ENCODE peak calls at places on chromosomes 5 and 9, in six cellular contexts. E is lower lobe of right lung, O is left ventricle myocardium inferior, X is spleen, L is heart right ventricle, S is keratinocyte. I is an unnamed sample. For H3K4me1, the result is how much of the 10 kb centered on the place peaks cover.

GRCh38 chr5:72465068-72465467 is 42.1 kb downstream of the ZNF366 start:
- DNase-seq in S (no peak), L (no peak), X (no peak), E (no peak), O (no peak), I (no peak)

GRCh38 chr9:129591916-129592315 is 29.0 kb downstream of the C9orf50 start:
- DNase-seq in L (no peak), E (no peak), S (no peak), O (no peak), X (no peak), I (no peak)

GRCh38 chr5:149581192-149581861 is at the start of gene ARHGEF37:
- DNase-seq in S (no peak), E (peak), X (peak), O (peak), L (peak), I (peak)

GRCh38 chr5:16787278-16787677 is 148.8 kb downstream of the MYO10 start:
- DNase-seq in O (no peak), S (no peak), X (no peak), E (no peak), L (no peak), I (no peak)

GRCh38 chr5:10632110-10632903 is 68.4 kb downstream of the ANKRD33B start:
- DNase-seq in L (no peak), X (peak), O (no peak), E (no peak), S (no peak), I (no peak)

GRCh38 chr9:84670106-84670800 is 724 bp downstream of the NTRK2 start:
- DNase-seq in E (no peak), L (no peak), X (peak), O (peak), S (no peak), I (no peak)

GRCh38 chr9:120715331-120715924 is 1.2 kb upstream of the MEGF9 start:
- DNase-seq in L (peak), S (no peak), X (peak), O (peak), E (no peak), I (no peak)

GRCh38 chr9:75265525-75265972 is 177.2 kb downstream of the OSTF1 start:
- DNase-seq in L (peak), E (no peak), O (no peak), X (no peak), S (no peak), I (peak)

GRCh38 chr9:38372685-38373619 is 19.6 kb upstream of the ALDH1B1 start:
- DNase-seq in E (no peak), X (no peak), L (no peak), O (no peak), S (no peak), I (no peak)

GRCh38 chr5:77630246-77631165 is 8.0 kb downstream of the OTP start:
- DNase-seq in O (no peak), L (no peak), X (peak), E (peak), S (no peak), I (no peak)

GRCh38 chr5:61637566-61637965 is 305.5 kb downstream of the ZSWIM6 start:
- DNase-seq in X (no peak), L (no peak), E (no peak), O (no peak), S (no peak), I (no peak)

DNA sequence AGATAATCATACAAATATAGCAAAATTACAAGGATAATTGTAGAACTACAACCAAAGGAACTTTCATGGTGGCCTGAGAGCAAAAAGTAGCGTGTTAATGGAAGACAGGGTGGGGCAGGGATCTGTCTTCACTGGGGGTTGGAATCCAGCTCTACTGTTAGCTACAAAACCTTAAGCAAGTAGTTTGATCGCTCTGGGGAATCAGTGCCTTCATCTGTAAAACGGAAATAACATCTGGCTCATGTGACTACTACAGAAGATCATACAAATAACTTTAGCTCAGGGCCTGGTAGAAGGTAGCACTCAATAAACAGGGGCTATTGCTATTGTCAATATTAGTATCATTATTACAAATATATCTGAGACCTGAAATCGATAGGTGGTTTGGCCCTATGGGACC is 40.4 kb downstream of the ZNF608 start:
- DNase-seq in X (no peak), S (no peak), O (no peak), E (no peak), L (no peak), I (no peak)
- H3K4me1 ChIP-seq in X (under half), S (under half), O (half or more), E (under half), L (half or more), I (under half)

GRCh38 chr9:132011896-132012295 is 67.8 kb downstream of the MED27 start:
- DNase-seq in X (no peak), S (no peak), O (no peak), E (no peak), L (no peak), I (no peak)
- H3K4me3 ChIP-seq in X (no peak), S (no peak), O (no peak), E (no peak), L (no peak), I (no peak)

GRCh38 chr5:74122175-74122574 is 496.2 kb downstream of the ARHGEF28 start:
- DNase-seq in O (no peak), X (no peak), S (no peak), E (no peak), L (no peak), I (no peak)

GRCh38 chr5:74126294-74126693 is 500.3 kb downstream of the ARHGEF28 start:
- DNase-seq in O (no peak), E (no peak), L (no peak), X (no peak), S (no peak), I (no peak)

GRCh38 chr5:74122979-74123575 is 497.1 kb downstream of the ARHGEF28 start:
- DNase-seq in O (no peak), E (no peak), L (no peak), S (no peak), X (no peak), I (no peak)

GRCh38 chr5:74123928-74124327 is 497.9 kb downstream of the ARHGEF28 start:
- DNase-seq in L (no peak), S (no peak), X (no peak), O (no peak), E (no peak), I (no peak)

DNA sequence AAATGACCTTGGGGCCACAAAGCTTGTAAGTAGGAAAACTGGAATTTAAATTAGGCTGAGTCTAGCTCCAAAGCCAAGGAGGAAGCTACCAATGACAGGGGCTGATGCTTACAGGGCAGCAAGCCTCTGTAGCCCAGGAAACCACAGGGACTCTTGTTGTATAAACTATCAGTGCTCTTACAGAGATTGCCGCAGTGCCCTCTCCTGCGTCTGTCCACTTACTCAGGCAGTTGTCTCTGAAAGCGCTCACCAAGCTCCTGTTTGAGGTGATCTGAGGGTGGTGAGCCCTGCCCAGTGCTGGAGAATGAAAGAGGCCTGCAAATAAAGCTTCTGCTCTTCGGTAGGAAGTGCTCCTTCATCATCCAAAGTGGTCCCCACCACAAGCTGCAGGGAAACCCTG is 498.8 kb downstream of the ARHGEF28 start:
- DNase-seq in X (no peak), O (no peak), L (no peak), S (no peak), E (no peak), I (no peak)
- H3K4me1 ChIP-seq in X (under half), O (under half), L (under half), S (under half), E (under half), I (under half)

GRCh38 chr9:72598639-72599038 is 77.2 kb downstream of the TMC1 start:
- DNase-seq in E (no peak), L (no peak), O (no peak), X (no peak), S (no peak), I (no peak)

GRCh38 chr9:72600671-72601070 is 79.3 kb downstream of the TMC1 start:
- DNase-seq in L (no peak), O (no peak), E (no peak), X (no peak), S (no peak), I (no peak)

GRCh38 chr9:72602629-72603028 is 81.2 kb downstream of the TMC1 start:
- DNase-seq in S (no peak), E (no peak), X (no peak), O (no peak), L (no peak), I (no peak)

GRCh38 chr9:72599874-72600534 is 78.6 kb downstream of the TMC1 start:
- DNase-seq in O (no peak), S (no peak), L (no peak), E (no peak), X (no peak), I (no peak)

DNA sequence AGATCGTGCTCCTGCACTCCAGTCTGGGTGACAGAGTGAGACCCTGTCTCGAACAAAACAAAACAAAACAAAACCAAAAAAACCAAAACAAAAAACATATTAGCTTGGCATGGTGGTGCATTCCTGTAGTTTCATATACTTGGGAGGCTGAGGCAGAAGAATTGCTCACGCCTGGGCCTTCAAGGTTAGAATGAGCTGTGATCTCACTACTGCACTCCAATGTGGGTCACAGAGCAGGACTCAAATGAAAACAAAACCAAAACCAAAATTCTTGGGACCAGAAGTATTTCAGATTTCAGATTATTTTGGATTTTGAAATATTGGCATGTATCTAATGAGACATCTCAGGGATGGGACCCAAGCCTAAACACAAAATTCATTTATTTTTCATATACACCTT is 80.2 kb downstream of the TMC1 start:
- DNase-seq in X (no peak), L (no peak), E (no peak), S (no peak), O (no peak), I (no peak)
- H3K4me3 ChIP-seq in X (no peak), L (no peak), E (no peak), S (no peak), O (no peak), I (no peak)

GRCh38 chr5:6711409-6712135 is 1.7 kb upstream of the TENT4A start:
- DNase-seq in O (no peak), S (no peak), L (peak), E (no peak), X (no peak), I (no peak)
- H3K4me1 ChIP-seq in O (under half), S (under half), L (under half), E (under half), X (under half), I (under half)

GRCh38 chr5:172688735-172689572 is 47.9 kb downstream of the NEURL1B start:
- DNase-seq in E (no peak), X (peak), S (no peak), O (peak), L (no peak), I (no peak)
- H3K4me3 ChIP-seq in E (no peak), X (no peak), S (no peak), O (no peak), L (no peak), I (no peak)

GRCh38 chr5:135138116-135138850 is 104.3 kb upstream of the PITX1 start:
- DNase-seq in E (no peak), O (no peak), S (no peak), X (no peak), L (no peak), I (no peak)
- H3K4me1 ChIP-seq in E (under half), O (under half), S (under half), X (under half), L (under half), I (under half)

DNA sequence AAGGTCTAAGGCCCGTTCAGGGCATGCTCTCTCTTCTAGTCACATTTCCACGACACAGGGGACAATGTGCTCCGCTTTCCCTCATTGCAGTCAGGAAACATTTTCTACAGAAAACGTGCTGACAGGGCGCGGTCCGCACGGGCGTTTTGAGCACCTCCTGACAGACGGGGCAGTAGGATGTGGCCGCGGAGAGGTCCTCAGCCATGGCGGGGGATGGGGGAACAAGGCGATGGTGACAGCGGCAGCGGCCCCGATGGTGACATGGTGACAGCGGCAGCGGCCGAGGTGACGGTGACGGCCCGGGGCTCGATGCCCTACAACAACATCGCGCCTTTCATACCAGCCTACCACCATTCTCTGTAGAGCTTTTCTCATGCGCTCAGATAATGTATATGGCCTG is 4.1 kb downstream of the PLPP1 start:
- DNase-seq in S (no peak), L (peak), X (no peak), O (peak), E (no peak), I (no peak)
- H3K4me3 ChIP-seq in S (no peak), L (no peak), X (peak), O (peak), E (no peak), I (no peak)

I was measured in CD8-positive, alpha-beta T cell.